ENCODE peak calls at places on chromosome 21, in six cellular contexts. N is neural progenitor cell, C is adrenal gland, W is Calu3, O is progenitor cell of endocrine pancreas, R is stomach. Y is an unnamed sample.

GRCh38 chr21:23478381-23478780 is 2128.9 kb downstream of the MRPL39 start:
- DNase-seq in W (no peak), O (no peak), C (no peak), R (no peak), N (no peak), Y (no peak)

GRCh38 chr21:31490471-31490870 is 146.4 kb upstream of the TIAM1 start:
- DNase-seq in R (no peak), N (no peak), O (no peak), C (no peak), W (no peak), Y (no peak)

GRCh38 chr21:34204481-34205439 is 131.4 kb downstream of the MRPS6 start:
- DNase-seq in W (no peak), R (no peak), C (no peak), O (no peak), N (peak), Y (no peak)

GRCh38 chr21:23522750-23523149 is 2084.5 kb downstream of the MRPL39 start:
- DNase-seq in N (no peak), W (no peak), R (no peak), C (no peak), O (no peak), Y (no peak)

GRCh38 chr21:23292292-23292691 is 2294.1 kb downstream of the NCAM2 start:
- DNase-seq in N (no peak), C (no peak), R (no peak), O (no peak), W (no peak), Y (no peak)

GRCh38 chr21:15978158-15978805 is 248.5 kb downstream of the USP25 start:
- DNase-seq in C (no peak), O (no peak), R (no peak), N (no peak), W (no peak), Y (no peak)

GRCh38 chr21:44625756-44626155 is 1.1 kb upstream of the KRTAP10-9 start:
- DNase-seq in W (no peak), C (no peak), R (no peak), N (no peak), O (no peak), Y (no peak)

GRCh38 chr21:41481191-41481590 is 26.8 kb downstream of the TMPRSS2 start:
- DNase-seq in N (no peak), C (no peak), W (no peak), R (no peak), O (no peak), Y (no peak)

GRCh38 chr21:26916799-26917198 is 50.1 kb downstream of the ADAMTS5 start:
- DNase-seq in W (no peak), O (no peak), R (no peak), N (no peak), C (no peak), Y (no peak)

GRCh38 chr21:34526618-34527290 is 14.7 kb upstream of the KCNE1 start:
- DNase-seq in C (peak), N (peak), R (peak), O (peak), W (peak), Y (no peak)

GRCh38 chr21:43881283-43881682 is 16.3 kb downstream of the AGPAT3 start:
- DNase-seq in R (no peak), W (no peak), N (no peak), O (no peak), C (no peak), Y (no peak)

GRCh38 chr21:27202301-27202700 is 235.4 kb upstream of the ADAMTS5 start:
- DNase-seq in R (no peak), W (no peak), O (no peak), N (no peak), C (no peak), Y (no peak)

GRCh38 chr21:17045214-17045835 is 467.5 kb upstream of the CXADR start:
- DNase-seq in O (no peak), N (no peak), W (no peak), R (no peak), C (no peak), Y (no peak)

GRCh38 chr21:16419188-16419874 is 689.5 kb downstream of the USP25 start:
- DNase-seq in R (peak), O (no peak), N (peak), C (peak), W (no peak), Y (no peak)

GRCh38 chr21:45029968-45030636 is 44.3 kb upstream of the ADARB1 start:
- DNase-seq in R (no peak), C (no peak), W (no peak), O (no peak), N (peak), Y (no peak)

GRCh38 chr21:45013271-45013841 is 61.0 kb upstream of the ADARB1 start:
- DNase-seq in W (no peak), R (no peak), C (no peak), O (no peak), N (no peak), Y (no peak)

GRCh38 chr21:44425307-44425894 is 29.9 kb upstream of the LRRC3 start:
- DNase-seq in O (no peak), R (no peak), C (peak), W (no peak), N (no peak), Y (no peak)

GRCh38 chr21:46404306-46404705 is 54.4 kb upstream of the DIP2A start:
- DNase-seq in N (no peak), O (no peak), R (no peak), C (no peak), W (no peak), Y (no peak)

GRCh38 chr21:46399686-46400085 is 59.0 kb upstream of the DIP2A start:
- DNase-seq in R (no peak), O (no peak), C (no peak), N (no peak), W (no peak), Y (no peak)

GRCh38 chr21:46401186-46401910 is 57.3 kb upstream of the DIP2A start:
- DNase-seq in N (no peak), R (no peak), W (no peak), C (no peak), O (no peak), Y (no peak)

GRCh38 chr21:46399129-46399528 is 59.6 kb upstream of the DIP2A start:
- DNase-seq in R (no peak), O (no peak), W (no peak), N (no peak), C (no peak), Y (no peak)

GRCh38 chr21:46402421-46402820 is 56.3 kb upstream of the DIP2A start:
- DNase-seq in O (no peak), C (no peak), W (no peak), R (no peak), N (no peak), Y (no peak)
- TF ChIP-seq CTCF in O (peak), C (no peak), W (no peak), R (no peak), N (no peak), Y (no peak)

GRCh38 chr21:35984654-35985366 is 75.5 kb downstream of the SETD4 start:
- DNase-seq in O (no peak), C (no peak), W (peak), N (no peak), R (no peak), Y (no peak)
- TF ChIP-seq CTCF in O (peak), C (no peak), W (no peak), N (no peak), R (no peak), Y (no peak)

GRCh38 chr21:21688877-21689276 is 690.7 kb downstream of the NCAM2 start:
- DNase-seq in R (no peak), O (no peak), N (peak), C (peak), W (no peak), Y (no peak)
- TF ChIP-seq CTCF in R (no peak), O (peak), N (peak), C (peak), W (no peak), Y (peak)

GRCh38 chr21:42520628-42521253 is 7.1 kb downstream of the SLC37A1 start:
- DNase-seq in W (no peak), N (peak), C (no peak), O (no peak), R (no peak), Y (no peak)
- TF ChIP-seq CTCF in W (no peak), N (peak), C (no peak), O (peak), R (no peak), Y (peak)

GRCh38 chr21:19993186-19993711 is 1005.0 kb upstream of the NCAM2 start:
- DNase-seq in W (no peak), C (no peak), N (no peak), R (no peak), O (no peak), Y (no peak)
- TF ChIP-seq CTCF in W (no peak), C (no peak), N (no peak), R (no peak), O (no peak), Y (no peak)

GRCh38 chr21:35940074-35940927 is 120.0 kb downstream of the SETD4 start:
- DNase-seq in O (no peak), N (peak), W (peak), C (peak), R (peak), Y (no peak)
- TF ChIP-seq CTCF in O (peak), N (peak), W (no peak), C (peak), R (peak), Y (peak)

DNA sequence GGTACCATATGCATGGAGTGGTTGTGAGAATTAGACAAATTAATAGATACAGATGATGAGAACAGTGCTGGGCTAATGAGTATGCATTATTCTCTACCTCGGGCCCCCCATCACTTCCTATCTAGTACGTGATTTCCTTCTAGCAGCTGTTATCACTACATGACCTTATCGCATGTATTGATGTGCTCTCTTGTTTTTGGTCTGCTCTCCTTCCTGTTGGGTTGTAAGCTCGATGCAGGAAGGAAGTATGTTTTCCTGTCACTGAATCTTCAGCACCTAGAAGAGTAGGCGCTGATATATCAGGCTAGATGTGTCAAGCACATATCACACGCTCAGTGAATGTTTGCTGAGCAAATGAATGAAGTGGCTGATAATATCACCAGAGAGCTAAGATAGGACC is 43.9 kb upstream of the IFNAR2 start:
- DNase-seq in R (no peak), C (no peak), O (no peak), W (no peak), N (no peak), Y (no peak)
- TF ChIP-seq CTCF in R (no peak), C (no peak), O (no peak), W (no peak), N (no peak), Y (no peak)

GRCh38 chr21:30408782-30409494 is 13.1 kb downstream of the KRTAP13-1 start:
- DNase-seq in W (peak), C (peak), N (peak), O (peak), R (peak), Y (no peak)
- TF ChIP-seq CTCF in W (no peak), C (no peak), N (peak), O (peak), R (peak), Y (peak)

DNA sequence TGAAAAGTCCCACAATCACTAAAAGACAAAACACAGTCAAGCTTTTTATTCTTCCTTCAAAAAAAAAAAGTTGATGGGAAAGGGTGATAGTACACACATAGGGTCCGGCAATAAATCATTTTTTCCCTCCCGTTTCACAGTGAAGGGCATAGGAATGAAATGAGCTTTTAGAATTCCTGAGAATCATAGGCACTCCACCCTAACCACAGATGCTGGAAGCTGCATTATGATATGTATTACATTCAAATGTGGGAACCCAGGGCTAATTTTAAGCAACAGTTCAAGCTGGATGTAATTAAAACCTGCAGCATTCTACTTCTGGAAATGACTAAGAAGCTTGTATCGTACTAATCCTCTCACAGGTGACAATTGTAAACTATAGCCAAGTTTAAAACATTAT is 75.7 kb upstream of the KCNJ15 start:
- DNase-seq in O (no peak), C (no peak), W (no peak), N (no peak), R (no peak), Y (no peak)
- TF ChIP-seq CTCF in O (no peak), C (no peak), W (no peak), N (no peak), R (no peak), Y (no peak)